ENCODE peak calls at places on chromosomes 13 and 19, in six cellular contexts. One of them, this sample, is unnamed.

GRCh38 chr13:48072304-48072703 is 22.6 kb downstream of the MED4 start:
- DNase-seq in IMR-90: no peak
- DNase-seq in fibroblast of pulmonary artery: no peak
- DNase-seq in RPMI7951: no peak
- DNase-seq in GM12865: no peak
- DNase-seq in stimulated activated CD4-positive, alpha-beta T cell treated with anti-CD3 and anti-CD28 coated beads, Interleukin-1b, Interleukin-23, amount 100 ng/mL, for 24 hours: no peak
- DNase-seq in this sample: no peak

GRCh38 chr13:49625392-49626137 is 2.7 kb upstream of the ARL11 start:
- DNase-seq in IMR-90: peak
- DNase-seq in fibroblast of pulmonary artery: peak
- DNase-seq in RPMI7951: peak
- DNase-seq in GM12865: no peak
- DNase-seq in stimulated activated CD4-positive, alpha-beta T cell treated with anti-CD3 and anti-CD28 coated beads, Interleukin-1b, Interleukin-23, amount 100 ng/mL, for 24 hours: no peak
- DNase-seq in this sample: no peak

GRCh38 chr13:25180795-25181537 is 8.9 kb upstream of the AMER2 start:
- DNase-seq in IMR-90: no peak
- DNase-seq in fibroblast of pulmonary artery: no peak
- DNase-seq in RPMI7951: no peak
- DNase-seq in GM12865: peak
- DNase-seq in stimulated activated CD4-positive, alpha-beta T cell treated with anti-CD3 and anti-CD28 coated beads, Interleukin-1b, Interleukin-23, amount 100 ng/mL, for 24 hours: no peak
- DNase-seq in this sample: no peak

GRCh38 chr13:35979378-35979911 is 151.7 kb downstream of the DCLK1 start:
- DNase-seq in IMR-90: peak
- DNase-seq in fibroblast of pulmonary artery: peak
- DNase-seq in RPMI7951: peak
- DNase-seq in GM12865: no peak
- DNase-seq in stimulated activated CD4-positive, alpha-beta T cell treated with anti-CD3 and anti-CD28 coated beads, Interleukin-1b, Interleukin-23, amount 100 ng/mL, for 24 hours: no peak
- DNase-seq in this sample: peak

GRCh38 chr19:46489445-46490272 is 6.0 kb downstream of the PNMA8B start:
- DNase-seq in IMR-90: peak
- DNase-seq in fibroblast of pulmonary artery: peak
- DNase-seq in RPMI7951: no peak
- DNase-seq in GM12865: no peak
- DNase-seq in stimulated activated CD4-positive, alpha-beta T cell treated with anti-CD3 and anti-CD28 coated beads, Interleukin-1b, Interleukin-23, amount 100 ng/mL, for 24 hours: no peak
- DNase-seq in this sample: peak

GRCh38 chr19:32874605-32875004 is 5.0 kb upstream of the SLC7A9 start:
- DNase-seq in IMR-90: no peak
- DNase-seq in fibroblast of pulmonary artery: no peak
- DNase-seq in RPMI7951: no peak
- DNase-seq in GM12865: no peak
- DNase-seq in stimulated activated CD4-positive, alpha-beta T cell treated with anti-CD3 and anti-CD28 coated beads, Interleukin-1b, Interleukin-23, amount 100 ng/mL, for 24 hours: no peak
- DNase-seq in this sample: no peak

GRCh38 chr13:79775830-79776229 is 294.9 kb downstream of the NDFIP2 start:
- DNase-seq in IMR-90: peak
- DNase-seq in fibroblast of pulmonary artery: peak
- DNase-seq in RPMI7951: peak
- DNase-seq in GM12865: peak
- DNase-seq in stimulated activated CD4-positive, alpha-beta T cell treated with anti-CD3 and anti-CD28 coated beads, Interleukin-1b, Interleukin-23, amount 100 ng/mL, for 24 hours: no peak
- DNase-seq in this sample: peak

GRCh38 chr19:33546656-33547055 is 25.1 kb upstream of the PEPD start:
- DNase-seq in IMR-90: no peak
- DNase-seq in fibroblast of pulmonary artery: no peak
- DNase-seq in RPMI7951: no peak
- DNase-seq in GM12865: no peak
- DNase-seq in stimulated activated CD4-positive, alpha-beta T cell treated with anti-CD3 and anti-CD28 coated beads, Interleukin-1b, Interleukin-23, amount 100 ng/mL, for 24 hours: no peak
- DNase-seq in this sample: no peak

GRCh38 chr13:85586422-85586831 is 212.8 kb downstream of the SLITRK6 start:
- DNase-seq in IMR-90: peak
- DNase-seq in fibroblast of pulmonary artery: peak
- DNase-seq in RPMI7951: peak
- DNase-seq in GM12865: no peak
- DNase-seq in stimulated activated CD4-positive, alpha-beta T cell treated with anti-CD3 and anti-CD28 coated beads, Interleukin-1b, Interleukin-23, amount 100 ng/mL, for 24 hours: no peak
- DNase-seq in this sample: no peak

GRCh38 chr19:41359741-41360140 is 4.2 kb downstream of the B9D2 start:
- DNase-seq in IMR-90: no peak
- DNase-seq in fibroblast of pulmonary artery: no peak
- DNase-seq in RPMI7951: no peak
- DNase-seq in GM12865: no peak
- DNase-seq in stimulated activated CD4-positive, alpha-beta T cell treated with anti-CD3 and anti-CD28 coated beads, Interleukin-1b, Interleukin-23, amount 100 ng/mL, for 24 hours: no peak
- DNase-seq in this sample: no peak

GRCh38 chr13:34340534-34340933 is 522.6 kb downstream of the RFC3 start:
- DNase-seq in IMR-90: no peak
- DNase-seq in fibroblast of pulmonary artery: peak
- DNase-seq in RPMI7951: peak
- DNase-seq in GM12865: no peak
- DNase-seq in stimulated activated CD4-positive, alpha-beta T cell treated with anti-CD3 and anti-CD28 coated beads, Interleukin-1b, Interleukin-23, amount 100 ng/mL, for 24 hours: no peak
- DNase-seq in this sample: peak

GRCh38 chr13:57375876-57376275 is 208.9 kb downstream of the PRR20E start:
- DNase-seq in IMR-90: no peak
- DNase-seq in fibroblast of pulmonary artery: no peak
- DNase-seq in RPMI7951: no peak
- DNase-seq in GM12865: no peak
- DNase-seq in stimulated activated CD4-positive, alpha-beta T cell treated with anti-CD3 and anti-CD28 coated beads, Interleukin-1b, Interleukin-23, amount 100 ng/mL, for 24 hours: no peak
- DNase-seq in this sample: no peak

GRCh38 chr13:107441279-107441678 is 774.1 kb downstream of the LIG4 start:
- DNase-seq in IMR-90: peak
- DNase-seq in fibroblast of pulmonary artery: peak
- DNase-seq in RPMI7951: peak
- DNase-seq in GM12865: no peak
- DNase-seq in stimulated activated CD4-positive, alpha-beta T cell treated with anti-CD3 and anti-CD28 coated beads, Interleukin-1b, Interleukin-23, amount 100 ng/mL, for 24 hours: no peak
- DNase-seq in this sample: no peak

GRCh38 chr19:4870025-4870700 is 2.7 kb upstream of the PLIN3 start:
- DNase-seq in IMR-90: peak
- DNase-seq in fibroblast of pulmonary artery: peak
- DNase-seq in RPMI7951: peak
- DNase-seq in GM12865: peak
- DNase-seq in stimulated activated CD4-positive, alpha-beta T cell treated with anti-CD3 and anti-CD28 coated beads, Interleukin-1b, Interleukin-23, amount 100 ng/mL, for 24 hours: no peak
- DNase-seq in this sample: peak

GRCh38 chr13:110116072-110116487 is 190.9 kb downstream of the COL4A1 start:
- DNase-seq in IMR-90: peak
- DNase-seq in fibroblast of pulmonary artery: peak
- DNase-seq in RPMI7951: no peak
- DNase-seq in GM12865: peak
- DNase-seq in stimulated activated CD4-positive, alpha-beta T cell treated with anti-CD3 and anti-CD28 coated beads, Interleukin-1b, Interleukin-23, amount 100 ng/mL, for 24 hours: no peak
- DNase-seq in this sample: no peak

GRCh38 chr19:1074512-1075283 is 7.7 kb downstream of the ARHGAP45 start:
- DNase-seq in IMR-90: no peak
- DNase-seq in fibroblast of pulmonary artery: no peak
- DNase-seq in RPMI7951: no peak
- DNase-seq in GM12865: peak
- DNase-seq in stimulated activated CD4-positive, alpha-beta T cell treated with anti-CD3 and anti-CD28 coated beads, Interleukin-1b, Interleukin-23, amount 100 ng/mL, for 24 hours: peak
- DNase-seq in this sample: no peak